ENCODE peak calls at places on chromosomes 4 and X, in ten cellular contexts. K, T, I, O, E, F, R, X, W and U are unnamed samples. For H3K4me1 and H3K9me3, the result is how much of the 10 kb centered on the place peaks cover.

GRCh38 chrX:49292400-49293362 is 10.8 kb upstream of the GAGE10 start:
- DNase-seq in K (no peak), T (no peak), I (no peak), O (no peak), E (no peak), F (no peak), R (no peak), X (no peak), W (peak), U (no peak)

GRCh38 chrX:136067946-136068345 is 79.4 kb upstream of the FHL1 start:
- DNase-seq in K (no peak), T (no peak), I (no peak), O (no peak), E (no peak), F (no peak), R (no peak), X (peak), W (no peak), U (no peak)

GRCh38 chr4:113094802-113095201 is 45.3 kb downstream of the ANK2 start:
- DNase-seq in K (no peak), T (peak), I (peak), O (peak), E (no peak), F (peak), R (no peak), X (no peak), W (no peak), U (no peak)

GRCh38 chr4:47849466-47849865 is 11.6 kb upstream of the CORIN start:
- DNase-seq in K (no peak), T (no peak), I (no peak), O (no peak), E (no peak), F (no peak), R (no peak), X (no peak), W (no peak), U (no peak)

GRCh38 chr4:4866833-4867744 is 7.6 kb downstream of the MSX1 start:
- DNase-seq in K (no peak), T (no peak), I (peak), O (peak), E (no peak), F (peak), R (no peak), X (no peak), W (no peak), U (no peak)

GRCh38 chr4:61561028-61561427 is 360.9 kb downstream of the ADGRL3 start:
- DNase-seq in K (no peak), T (no peak), I (no peak), O (no peak), E (no peak), F (no peak), R (no peak), X (no peak), W (no peak), U (no peak)

GRCh38 chr4:113869743-113870375 is 108.3 kb upstream of the CAMK2D start:
- DNase-seq in K (no peak), T (no peak), I (no peak), O (peak), E (no peak), F (no peak), R (no peak), X (no peak), W (no peak), U (no peak)

GRCh38 chrX:18424482-18425198 is 768 bp upstream of the CDKL5 start:
- DNase-seq in K (no peak), T (no peak), I (peak), O (peak), E (no peak), F (peak), R (no peak), X (no peak), W (peak), U (no peak)

GRCh38 chrX:40209951-40210617 is 112.3 kb upstream of the BCOR start:
- DNase-seq in K (no peak), T (no peak), I (no peak), O (no peak), E (no peak), F (no peak), R (peak), X (no peak), W (no peak), U (no peak)

GRCh38 chr4:41044165-41044564 is 170.2 kb downstream of the APBB2 start:
- DNase-seq in K (no peak), T (no peak), I (no peak), O (no peak), E (no peak), F (no peak), R (no peak), X (no peak), W (no peak), U (no peak)

GRCh38 chr4:180541678-180542077 is 1701.5 kb upstream of the TENM3 start:
- DNase-seq in K (no peak), T (no peak), I (no peak), O (no peak), E (no peak), F (no peak), R (no peak), X (no peak), W (no peak), U (no peak)

GRCh38 chr4:39032218-39033085 is at the start of gene TMEM156:
- DNase-seq in K (no peak), T (no peak), I (peak), O (no peak), E (no peak), F (no peak), R (peak), X (no peak), W (no peak), U (no peak)
- H3K4me1 ChIP-seq in K (under half), T (under half), I (under half), O (under half), E (under half), F (under half), R (under half), X (under half), W (under half), U (under half)

GRCh38 chrX:71128915-71129765 is 10.7 kb downstream of the MED12 start:
- DNase-seq in K (peak), T (no peak), I (peak), O (peak), E (peak), F (peak), R (peak), X (peak), W (peak), U (no peak)

GRCh38 chrX:71128166-71128833 is 9.9 kb downstream of the MED12 start:
- DNase-seq in K (no peak), T (no peak), I (peak), O (no peak), E (no peak), F (no peak), R (no peak), X (no peak), W (no peak), U (no peak)

DNA sequence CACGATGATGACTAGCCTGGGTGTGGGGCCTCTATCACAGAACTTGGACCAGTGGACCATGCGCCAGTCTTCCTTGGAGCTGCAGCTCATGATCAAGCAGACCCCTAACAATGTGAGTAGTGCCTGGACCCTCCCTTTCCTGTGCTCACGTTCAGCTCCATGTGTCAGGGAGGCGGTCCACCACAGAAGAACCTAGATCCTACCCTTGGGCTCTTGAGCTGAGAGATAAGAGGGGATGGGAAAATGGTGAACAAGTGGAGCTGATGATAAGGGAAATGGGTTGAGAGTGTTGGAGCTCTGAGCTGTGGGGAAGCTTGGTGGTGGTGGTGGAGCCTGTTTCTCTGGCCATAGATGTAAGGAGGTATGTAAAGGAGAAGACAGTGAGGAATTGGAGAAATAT is 13.1 kb downstream of the MED12 start:
- DNase-seq in K (no peak), T (no peak), I (no peak), O (no peak), E (no peak), F (no peak), R (no peak), X (no peak), W (no peak), U (no peak)
- H3K9me3 ChIP-seq in K (under half), T (under half), I (under half), O (under half), E (under half), F (under half), R (under half), X (under half), W (under half), U (under half)

GRCh38 chr4:37475087-37475486 is 211.1 kb downstream of the RELL1 start:
- DNase-seq in K (no peak), T (no peak), I (no peak), O (no peak), E (no peak), F (no peak), R (no peak), X (no peak), W (no peak), U (no peak)

GRCh38 chr4:37476691-37477090 is 209.5 kb downstream of the RELL1 start:
- DNase-seq in K (no peak), T (no peak), I (no peak), O (no peak), E (no peak), F (no peak), R (no peak), X (no peak), W (no peak), U (no peak)

GRCh38 chr4:37477126-37477525 is 209.1 kb downstream of the RELL1 start:
- DNase-seq in K (no peak), T (no peak), I (peak), O (no peak), E (no peak), F (no peak), R (no peak), X (no peak), W (no peak), U (no peak)

GRCh38 chr4:37476256-37476655 is 209.9 kb downstream of the RELL1 start:
- DNase-seq in K (no peak), T (no peak), I (no peak), O (no peak), E (no peak), F (no peak), R (no peak), X (no peak), W (no peak), U (no peak)

DNA sequence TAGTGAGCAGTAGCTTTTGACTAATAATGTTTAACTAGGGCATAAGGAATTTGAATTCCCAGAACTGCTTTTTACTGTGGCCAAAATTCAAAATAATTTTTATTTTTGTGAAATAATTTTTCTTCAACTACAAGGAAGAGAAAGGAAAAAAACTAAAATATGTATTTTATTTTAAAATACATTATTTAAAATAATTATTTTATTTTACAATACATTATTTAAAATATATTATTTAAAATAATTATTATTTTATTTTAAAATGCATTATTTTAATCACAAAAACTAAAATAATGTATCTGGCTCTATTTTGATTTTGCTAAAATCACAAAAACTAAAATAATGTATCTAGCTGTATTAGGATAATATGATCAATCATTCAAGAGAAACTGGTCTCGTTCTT is 210.4 kb downstream of the RELL1 start:
- DNase-seq in K (no peak), T (no peak), I (no peak), O (no peak), E (no peak), F (no peak), R (no peak), X (no peak), W (no peak), U (no peak)
- H3K4me1 ChIP-seq in K (under half), T (under half), I (under half), O (under half), E (under half), F (under half), R (under half), X (under half), W (under half), U (under half)

DNA sequence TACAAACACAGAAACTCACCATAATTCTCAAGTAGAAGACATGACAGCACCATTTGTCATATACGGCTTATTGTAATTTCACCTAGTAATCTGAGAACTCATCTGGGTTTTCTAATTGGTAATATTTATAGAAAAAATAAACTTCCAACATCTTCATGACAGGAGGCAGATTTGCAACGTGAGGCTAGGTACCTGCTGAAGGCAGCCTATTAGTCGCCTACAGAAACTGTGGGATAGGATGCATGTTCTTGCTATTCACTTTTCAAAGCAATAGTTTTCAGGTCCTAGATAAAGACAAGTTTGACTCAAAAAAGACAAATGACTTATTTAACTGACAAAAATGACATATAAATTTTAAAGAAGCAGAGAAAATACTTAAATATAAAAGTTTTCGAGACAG is 2.9 kb downstream of the ZNF732 start:
- DNase-seq in K (no peak), T (no peak), I (no peak), O (no peak), E (no peak), F (no peak), R (no peak), X (no peak), W (no peak), U (no peak)
- H3K9me3 ChIP-seq in K (under half), T (under half), I (under half), O (under half), E (under half), F (under half), R (half or more), X (under half), W (under half), U (under half)

DNA sequence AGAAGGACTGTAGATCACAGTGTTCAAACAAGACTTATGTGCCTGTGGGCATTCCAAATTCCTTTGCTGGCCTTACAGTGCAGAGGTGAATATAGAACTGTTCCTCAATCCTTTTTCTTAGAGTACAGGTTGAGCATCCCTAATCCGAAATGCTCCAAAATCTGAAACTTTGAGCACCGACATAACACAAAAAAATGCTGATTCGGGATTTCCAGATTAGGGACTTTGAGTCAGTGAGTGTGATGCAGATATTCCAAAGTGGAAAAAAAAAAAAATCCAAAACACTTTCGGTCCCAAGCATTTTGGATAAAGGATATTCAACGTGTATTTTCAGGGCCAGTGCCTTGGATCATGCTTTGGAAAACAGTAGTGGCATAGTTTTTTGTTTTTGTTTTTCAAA is 9.2 kb downstream of the SMS start:
- DNase-seq in K (no peak), T (no peak), I (no peak), O (no peak), E (no peak), F (no peak), R (no peak), X (no peak), W (no peak), U (no peak)
- H3K4me1 ChIP-seq in K (under half), T (under half), I (half or more), O (under half), E (under half), F (under half), R (under half), X (under half), W (under half), U (under half)

GRCh38 chr4:129064717-129065116 is 28.6 kb downstream of the SCLT1 start:
- DNase-seq in K (no peak), T (no peak), I (peak), O (no peak), E (no peak), F (no peak), R (no peak), X (no peak), W (no peak), U (no peak)
- H3K9me3 ChIP-seq in K (under half), T (under half), I (under half), O (under half), E (half or more), F (under half), R (under half), X (under half), W (under half), U (under half)

GRCh38 chrX:28099166-28099565 is 117.9 kb upstream of the DCAF8L1 start:
- DNase-seq in K (no peak), T (no peak), I (peak), O (no peak), E (no peak), F (no peak), R (no peak), X (no peak), W (no peak), U (no peak)
- H3K4me1 ChIP-seq in K (under half), T (under half), I (under half), O (under half), E (under half), F (under half), R (under half), X (under half), W (under half), U (under half)

GRCh38 chr4:18980516-18981233 is 959.1 kb upstream of the LCORL start:
- DNase-seq in K (no peak), T (no peak), I (no peak), O (no peak), E (no peak), F (no peak), R (no peak), X (no peak), W (no peak), U (no peak)

GRCh38 chr4:18976884-18977283 is 955.3 kb upstream of the LCORL start:
- DNase-seq in K (no peak), T (no peak), I (no peak), O (no peak), E (no peak), F (no peak), R (no peak), X (no peak), W (no peak), U (no peak)

GRCh38 chr4:18981234-18981615 is 959.7 kb upstream of the LCORL start:
- DNase-seq in K (no peak), T (no peak), I (no peak), O (no peak), E (no peak), F (no peak), R (no peak), X (no peak), W (no peak), U (no peak)

GRCh38 chr4:18975916-18976610 is 954.5 kb upstream of the LCORL start:
- DNase-seq in K (no peak), T (no peak), I (no peak), O (no peak), E (no peak), F (no peak), R (no peak), X (no peak), W (no peak), U (no peak)
- H3K9me3 ChIP-seq in K (under half), T (under half), I (under half), O (under half), E (under half), F (under half), R (half or more), X (under half), W (under half), U (under half)

DNA sequence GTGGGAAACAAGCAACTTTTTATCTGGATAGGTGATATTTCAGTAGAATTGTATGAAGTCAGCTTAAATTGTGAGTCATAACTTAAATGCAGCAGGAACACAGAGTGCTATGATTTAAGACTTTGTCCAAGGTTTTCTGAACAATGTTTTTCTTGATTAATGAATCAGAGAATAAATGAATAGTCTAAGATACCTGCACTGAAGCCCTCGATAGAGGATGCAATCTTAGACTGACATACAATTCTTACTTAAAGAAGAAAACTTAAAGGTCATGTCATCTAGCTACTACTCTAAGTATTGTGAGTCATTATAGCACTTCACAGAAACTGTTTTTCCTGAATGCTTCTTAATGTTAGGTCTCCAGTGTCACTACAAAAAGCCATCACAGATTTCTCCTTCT is 8.1 kb downstream of the ARHGEF38 start:
- DNase-seq in K (no peak), T (no peak), I (no peak), O (no peak), E (no peak), F (no peak), R (no peak), X (no peak), W (no peak), U (no peak)
- H3K4me1 ChIP-seq in K (under half), T (under half), I (under half), O (under half), E (under half), F (under half), R (under half), X (under half), W (under half), U (under half)

DNA sequence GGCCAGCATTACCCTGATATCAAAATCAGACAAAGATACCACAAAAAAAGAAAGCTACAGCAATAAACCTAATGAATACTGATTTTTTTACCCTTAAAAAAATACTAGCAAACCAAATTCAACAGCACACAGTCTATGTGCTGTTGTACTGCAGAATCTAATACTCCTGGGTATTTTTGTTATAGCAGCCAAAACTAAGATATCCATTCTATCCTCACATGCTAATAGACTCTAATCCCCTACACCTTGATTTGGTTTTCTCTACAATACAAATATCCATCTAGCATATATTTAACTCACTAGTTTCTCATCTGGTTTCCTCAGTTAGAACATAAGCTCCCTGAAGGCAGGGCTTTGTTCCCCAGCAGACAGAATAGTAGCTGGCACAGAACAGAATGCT is 12.4 kb downstream of the CLOCK start:
- DNase-seq in K (no peak), T (no peak), I (no peak), O (no peak), E (no peak), F (no peak), R (no peak), X (no peak), W (no peak), U (no peak)
- H3K9me3 ChIP-seq in K (under half), T (under half), I (under half), O (under half), E (under half), F (under half), R (under half), X (under half), W (under half), U (under half)